ENCODE peak calls at places on chromosomes 13 and 19, in five cellular contexts. H is neural progenitor cell, B is fibroblast of lung, Y is IMR-90, C is mammary epithelial cell. G is an unnamed sample.

GRCh38 chr19:17950310-17951150 is 16.4 kb upstream of the KCNN1 start:
- DNase-seq in H (peak), Y (no peak), C (no peak), B (no peak), G (no peak)

GRCh38 chr19:41265376-41266153 is 1.4 kb downstream of the HNRNPUL1 start:
- DNase-seq in H (peak), B (peak), Y (peak), C (peak), G (peak)

GRCh38 chr13:96898212-96898611 is 96.1 kb downstream of the OXGR1 start:
- DNase-seq in Y (no peak), H (no peak), C (peak), B (no peak), G (peak)

GRCh38 chr19:35171730-35172129 is 17.2 kb downstream of the FXYD5 start:
- DNase-seq in C (no peak), H (no peak), Y (no peak), B (no peak), G (no peak)

GRCh38 chr19:19946226-19946625 is 45.5 kb downstream of the ZNF93 start:
- DNase-seq in B (no peak), H (no peak), Y (no peak), C (no peak), G (no peak)

GRCh38 chr13:112510987-112511715 is 76.8 kb downstream of the TUBGCP3 start:
- DNase-seq in B (no peak), Y (no peak), H (no peak), C (no peak), G (peak)

GRCh38 chr13:58531614-58532013 is 900.1 kb downstream of the PCDH17 start:
- DNase-seq in Y (no peak), H (no peak), B (no peak), C (no peak), G (no peak)

GRCh38 chr19:52270266-52270885 is 989 bp downstream of the ZNF766 start:
- DNase-seq in C (peak), B (no peak), Y (peak), H (peak), G (no peak)

GRCh38 chr19:4234862-4235201 is 5.5 kb downstream of the EBI3 start:
- DNase-seq in B (no peak), Y (no peak), C (no peak), H (no peak), G (no peak)

GRCh38 chr13:74573654-74574053 is 439.4 kb upstream of the KLF12 start:
- DNase-seq in H (peak), B (no peak), C (no peak), Y (no peak), G (no peak)

GRCh38 chr13:95246292-95247082 is 54.8 kb downstream of the ABCC4 start:
- DNase-seq in H (no peak), Y (no peak), C (peak), B (no peak), G (peak)

DNA sequence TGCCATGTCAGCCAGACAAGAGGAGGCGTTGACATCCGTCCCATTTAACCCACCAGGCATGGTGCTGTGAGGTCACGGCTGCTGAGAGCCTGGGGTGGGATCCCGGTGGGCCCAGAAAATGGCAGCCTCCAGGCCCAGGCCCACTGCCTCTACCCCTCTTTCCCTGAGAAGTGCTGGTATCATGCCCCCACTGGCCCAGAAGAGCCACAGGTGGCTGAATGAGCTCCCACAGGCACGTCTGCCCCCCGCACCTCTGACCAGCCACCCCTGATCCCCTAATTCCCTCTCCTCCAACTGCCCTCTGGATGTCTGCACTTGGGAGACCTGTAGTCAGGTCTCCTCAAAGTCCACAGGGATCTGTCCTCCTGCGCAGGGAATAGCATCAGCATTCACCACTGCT is 37.3 kb upstream of the KCTD15 start:
- DNase-seq in H (no peak), C (no peak), B (no peak), Y (no peak), G (no peak)
- H3K9ac ChIP-seq in H (no peak), C (no peak), B (no peak), Y (no peak), G (no peak)

DNA sequence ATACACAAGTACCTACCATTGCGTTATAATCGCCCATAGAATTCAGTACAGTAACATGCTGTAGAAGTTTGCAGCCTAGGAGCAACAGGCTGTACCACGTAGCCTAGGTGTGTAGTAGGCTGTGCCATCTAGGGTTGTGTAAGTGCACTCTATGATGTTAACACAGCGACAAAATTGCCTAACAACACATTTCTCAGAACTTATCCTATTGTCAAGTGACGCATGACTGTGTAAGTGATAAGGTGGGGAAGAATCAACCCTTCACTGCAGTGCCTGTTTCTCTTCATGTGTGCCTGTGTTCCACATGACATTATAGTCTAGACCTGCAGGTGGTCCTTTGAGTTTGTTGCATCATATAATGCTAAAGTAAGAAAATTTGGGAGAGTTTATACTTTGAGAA is 94.0 kb downstream of the PCDH9 start:
- DNase-seq in Y (no peak), B (no peak), C (no peak), H (no peak), G (no peak)
- H3K9ac ChIP-seq in Y (no peak), B (no peak), C (no peak), H (no peak), G (no peak)

DNA sequence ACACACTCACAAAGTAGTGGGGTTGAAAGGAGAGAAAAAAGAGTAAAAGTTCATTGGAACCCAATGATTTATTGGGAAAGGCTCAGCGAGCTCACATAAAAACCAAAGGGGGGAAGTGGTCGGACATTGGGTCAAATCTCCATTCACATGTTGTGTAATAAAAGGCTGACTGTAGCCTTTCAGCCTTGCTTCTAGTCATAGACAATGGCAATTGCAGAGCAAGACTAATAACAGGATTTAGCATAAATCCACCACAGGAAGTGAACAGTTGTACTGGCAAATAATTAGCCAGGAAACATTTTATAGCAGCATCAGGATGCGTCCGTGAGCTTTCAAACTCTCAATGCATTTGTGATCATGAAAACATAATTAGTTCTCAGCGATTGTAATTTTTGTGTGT is 105.8 kb downstream of the SPRY2 start:
- DNase-seq in B (peak), H (no peak), C (no peak), Y (no peak), G (peak)
- H3K9ac ChIP-seq in B (no peak), H (no peak), C (no peak), Y (no peak), G (peak)

GRCh38 chr19:10106100-10106936 is at the start of gene PPAN:
- DNase-seq in B (peak), Y (peak), H (peak), C (peak), G (peak)
- H3K9ac ChIP-seq in B (peak), Y (peak), H (peak), C (peak), G (peak)

DNA sequence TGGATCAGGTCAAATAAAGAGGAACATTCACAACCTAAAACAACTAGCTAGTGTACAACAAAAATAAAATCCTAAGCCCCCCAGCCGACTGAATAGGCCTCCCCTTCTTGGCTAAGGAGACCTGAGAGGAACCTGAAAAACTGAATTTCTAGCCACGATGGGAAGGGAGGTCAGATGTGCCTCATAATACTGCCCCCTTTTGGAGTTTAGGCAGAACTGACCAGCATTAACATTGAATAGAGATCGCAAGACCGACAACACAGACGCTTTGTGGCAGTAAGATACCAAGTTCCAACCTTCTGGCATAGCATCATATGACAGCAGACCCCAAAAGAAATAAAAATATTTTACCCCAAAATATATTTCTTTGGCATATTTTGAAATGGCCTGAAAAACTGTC is 15.9 kb downstream of the CBY2 start:
- DNase-seq in Y (peak), C (peak), B (peak), H (peak), G (peak)
- H3K9ac ChIP-seq in Y (no peak), C (no peak), B (no peak), H (no peak), G (no peak)